ENCODE peak calls at places on chromosomes 16 and 17, in five cellular contexts. One of them, this sample, is unnamed.

GRCh38 chr16:57316390-57317017 is 32.0 kb upstream of the PLLP start:
- DNase-seq in AG09319: peak
- DNase-seq in uterus: peak
- DNase-seq in Peyer's patch: no peak
- DNase-seq in GM12878: no peak
- DNase-seq in this sample: no peak

GRCh38 chr16:31913668-31914067 is 40.1 kb downstream of the ZNF267 start:
- DNase-seq in AG09319: no peak
- DNase-seq in uterus: no peak
- DNase-seq in Peyer's patch: no peak
- DNase-seq in GM12878: no peak
- DNase-seq in this sample: no peak

GRCh38 chr17:80598813-80599545 is 54.3 kb downstream of the RPTOR start:
- DNase-seq in AG09319: no peak
- DNase-seq in uterus: no peak
- DNase-seq in Peyer's patch: no peak
- DNase-seq in GM12878: no peak
- DNase-seq in this sample: no peak

GRCh38 chr17:5419959-5420653 is at the start of gene RPAIN:
- DNase-seq in AG09319: peak
- DNase-seq in uterus: peak
- DNase-seq in Peyer's patch: peak
- DNase-seq in GM12878: no peak
- DNase-seq in this sample: peak

GRCh38 chr17:2172447-2172938 is 117.6 kb downstream of the HIC1 start:
- DNase-seq in AG09319: no peak
- DNase-seq in uterus: peak
- DNase-seq in Peyer's patch: no peak
- DNase-seq in GM12878: no peak
- DNase-seq in this sample: no peak

GRCh38 chr17:51029568-51030463 is 90.9 kb downstream of the SPAG9 start:
- DNase-seq in AG09319: no peak
- DNase-seq in uterus: no peak
- DNase-seq in Peyer's patch: no peak
- DNase-seq in GM12878: no peak
- DNase-seq in this sample: no peak

GRCh38 chr17:1050996-1051925 is 54.3 kb downstream of the TIMM22 start:
- DNase-seq in AG09319: no peak
- DNase-seq in uterus: no peak
- DNase-seq in Peyer's patch: no peak
- DNase-seq in GM12878: no peak
- DNase-seq in this sample: no peak

GRCh38 chr16:47732806-47733150 is 271.6 kb downstream of the PHKB start:
- DNase-seq in AG09319: peak
- DNase-seq in uterus: no peak
- DNase-seq in Peyer's patch: no peak
- DNase-seq in GM12878: no peak
- DNase-seq in this sample: no peak

GRCh38 chr17:8013731-8014557 is 11.5 kb downstream of the GUCY2D start:
- DNase-seq in AG09319: no peak
- DNase-seq in uterus: no peak
- DNase-seq in Peyer's patch: no peak
- DNase-seq in GM12878: no peak
- DNase-seq in this sample: no peak

GRCh38 chr16:81480856-81481821 is 36.5 kb downstream of the CMIP start:
- DNase-seq in AG09319: no peak
- DNase-seq in uterus: no peak
- DNase-seq in Peyer's patch: peak
- DNase-seq in GM12878: peak
- DNase-seq in this sample: no peak

GRCh38 chr16:85833540-85833914 is 34.0 kb downstream of the COX4I1 start:
- DNase-seq in AG09319: no peak
- DNase-seq in uterus: no peak
- DNase-seq in Peyer's patch: no peak
- DNase-seq in GM12878: no peak
- DNase-seq in this sample: no peak

GRCh38 chr16:3266873-3267537 is 10.6 kb upstream of the MEFV start:
- DNase-seq in AG09319: peak
- DNase-seq in uterus: no peak
- DNase-seq in Peyer's patch: no peak
- DNase-seq in GM12878: no peak
- DNase-seq in this sample: no peak

GRCh38 chr16:67966549-67967182 is 1.8 kb downstream of the SLC12A4 start:
- DNase-seq in AG09319: peak
- DNase-seq in uterus: no peak
- DNase-seq in Peyer's patch: no peak
- DNase-seq in GM12878: no peak
- DNase-seq in this sample: no peak

GRCh38 chr17:17952691-17953090 is 19.5 kb downstream of the TOM1L2 start:
- DNase-seq in AG09319: no peak
- DNase-seq in uterus: no peak
- DNase-seq in Peyer's patch: no peak
- DNase-seq in GM12878: no peak
- DNase-seq in this sample: no peak
- TF ChIP-seq CTCF in AG09319: no peak
- TF ChIP-seq CTCF in uterus: no peak
- TF ChIP-seq CTCF in Peyer's patch: no peak
- TF ChIP-seq CTCF in GM12878: no peak
- TF ChIP-seq CTCF in this sample: no peak

GRCh38 chr17:53032861-53033271 is 789.9 kb upstream of the KIF2B start:
- DNase-seq in AG09319: no peak
- DNase-seq in uterus: no peak
- DNase-seq in Peyer's patch: no peak
- DNase-seq in GM12878: no peak
- DNase-seq in this sample: no peak
- TF ChIP-seq CTCF in AG09319: no peak
- TF ChIP-seq CTCF in uterus: no peak
- TF ChIP-seq CTCF in Peyer's patch: no peak
- TF ChIP-seq CTCF in GM12878: no peak
- TF ChIP-seq CTCF in this sample: peak

DNA sequence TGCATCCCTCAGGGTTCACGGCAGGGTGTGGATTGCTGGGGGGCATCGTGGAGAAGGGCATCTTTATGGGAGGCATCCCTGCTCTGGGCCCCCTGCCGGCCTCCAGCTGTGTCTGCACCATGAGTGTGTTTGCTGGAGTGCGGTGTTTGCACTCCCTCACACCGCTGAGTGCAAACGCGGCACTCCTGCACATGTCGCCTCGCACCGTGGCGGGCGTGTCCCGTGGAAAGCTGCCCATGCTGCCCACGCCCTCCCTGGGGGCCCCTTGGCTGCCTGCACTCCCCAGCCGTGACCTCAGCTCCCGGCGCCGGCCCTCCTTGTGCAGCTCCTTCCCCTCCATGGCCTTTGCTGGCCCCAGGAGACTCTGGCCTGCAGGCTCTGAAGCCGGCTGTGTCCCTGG is 74.6 kb upstream of the ZNF750 start:
- DNase-seq in AG09319: no peak
- DNase-seq in uterus: no peak
- DNase-seq in Peyer's patch: no peak
- DNase-seq in GM12878: no peak
- DNase-seq in this sample: no peak
- TF ChIP-seq CTCF in AG09319: peak
- TF ChIP-seq CTCF in uterus: peak
- TF ChIP-seq CTCF in Peyer's patch: peak
- TF ChIP-seq CTCF in GM12878: peak
- TF ChIP-seq CTCF in this sample: no peak

GRCh38 chr17:49677134-49677932 is 564 bp downstream of the SPOP start:
- DNase-seq in AG09319: peak
- DNase-seq in uterus: peak
- DNase-seq in Peyer's patch: peak
- DNase-seq in GM12878: peak
- DNase-seq in this sample: peak
- TF ChIP-seq CTCF in AG09319: peak
- TF ChIP-seq CTCF in uterus: no peak
- TF ChIP-seq CTCF in Peyer's patch: no peak
- TF ChIP-seq CTCF in GM12878: no peak
- TF ChIP-seq CTCF in this sample: no peak

DNA sequence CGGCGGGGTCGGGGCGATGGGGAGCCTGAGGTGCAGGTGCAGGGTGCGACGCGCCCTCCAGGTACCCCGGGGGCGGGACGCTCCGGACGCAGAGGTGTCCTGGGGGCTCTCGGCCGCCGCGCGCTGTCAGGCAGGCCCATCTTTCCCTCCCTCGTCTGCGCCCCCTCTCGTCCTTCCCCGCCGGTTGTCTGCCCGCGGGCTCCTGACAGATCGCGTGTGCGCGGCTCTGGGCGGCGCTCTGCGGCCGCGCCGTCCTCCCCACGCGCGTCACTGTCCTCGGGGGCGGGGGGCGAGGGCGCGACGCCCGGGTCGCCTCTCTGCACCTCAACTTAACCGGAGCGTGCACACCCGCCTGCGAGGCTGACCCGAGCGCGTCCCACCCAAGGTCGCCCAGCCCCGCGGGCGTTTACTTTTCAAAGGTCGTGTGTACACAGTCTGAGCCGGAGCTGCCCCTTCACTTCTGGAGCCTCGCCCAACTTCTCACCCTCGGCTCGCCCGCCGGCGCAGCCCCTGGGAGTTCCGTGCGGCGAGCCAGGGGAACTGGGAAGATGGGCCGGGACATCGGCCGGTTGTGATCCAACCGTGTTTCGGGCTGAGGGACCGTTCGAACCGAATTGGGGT is 512 bp downstream of the AKAP1 start:
- DNase-seq in AG09319: no peak
- DNase-seq in uterus: peak
- DNase-seq in Peyer's patch: peak
- DNase-seq in GM12878: no peak
- DNase-seq in this sample: no peak
- TF ChIP-seq CTCF in AG09319: peak
- TF ChIP-seq CTCF in uterus: peak
- TF ChIP-seq CTCF in Peyer's patch: no peak
- TF ChIP-seq CTCF in GM12878: no peak
- TF ChIP-seq CTCF in this sample: peak

GRCh38 chr16:8907096-8907495 is 24.9 kb downstream of the LITAFD start:
- DNase-seq in AG09319: no peak
- DNase-seq in uterus: no peak
- DNase-seq in Peyer's patch: no peak
- DNase-seq in GM12878: no peak
- DNase-seq in this sample: no peak
- TF ChIP-seq CTCF in AG09319: no peak
- TF ChIP-seq CTCF in uterus: no peak
- TF ChIP-seq CTCF in Peyer's patch: no peak
- TF ChIP-seq CTCF in GM12878: no peak
- TF ChIP-seq CTCF in this sample: no peak

GRCh38 chr17:18042969-18043368 is 3.8 kb downstream of the GID4 start:
- DNase-seq in AG09319: no peak
- DNase-seq in uterus: no peak
- DNase-seq in Peyer's patch: no peak
- DNase-seq in GM12878: no peak
- DNase-seq in this sample: no peak

GRCh38 chr17:18044609-18045008 is 5.4 kb downstream of the GID4 start:
- DNase-seq in AG09319: no peak
- DNase-seq in uterus: no peak
- DNase-seq in Peyer's patch: no peak
- DNase-seq in GM12878: no peak
- DNase-seq in this sample: no peak

GRCh38 chr17:18041776-18042175 is 2.6 kb downstream of the GID4 start:
- DNase-seq in AG09319: peak
- DNase-seq in uterus: no peak
- DNase-seq in Peyer's patch: no peak
- DNase-seq in GM12878: no peak
- DNase-seq in this sample: no peak

GRCh38 chr17:18045691-18046090 is 6.5 kb downstream of the GID4 start:
- DNase-seq in AG09319: no peak
- DNase-seq in uterus: no peak
- DNase-seq in Peyer's patch: no peak
- DNase-seq in GM12878: no peak
- DNase-seq in this sample: no peak

GRCh38 chr17:18043491-18043890 is 4.3 kb downstream of the GID4 start:
- DNase-seq in AG09319: no peak
- DNase-seq in uterus: no peak
- DNase-seq in Peyer's patch: no peak
- DNase-seq in GM12878: no peak
- DNase-seq in this sample: no peak
- TF ChIP-seq CTCF in AG09319: peak
- TF ChIP-seq CTCF in uterus: no peak
- TF ChIP-seq CTCF in Peyer's patch: peak
- TF ChIP-seq CTCF in GM12878: peak
- TF ChIP-seq CTCF in this sample: peak

DNA sequence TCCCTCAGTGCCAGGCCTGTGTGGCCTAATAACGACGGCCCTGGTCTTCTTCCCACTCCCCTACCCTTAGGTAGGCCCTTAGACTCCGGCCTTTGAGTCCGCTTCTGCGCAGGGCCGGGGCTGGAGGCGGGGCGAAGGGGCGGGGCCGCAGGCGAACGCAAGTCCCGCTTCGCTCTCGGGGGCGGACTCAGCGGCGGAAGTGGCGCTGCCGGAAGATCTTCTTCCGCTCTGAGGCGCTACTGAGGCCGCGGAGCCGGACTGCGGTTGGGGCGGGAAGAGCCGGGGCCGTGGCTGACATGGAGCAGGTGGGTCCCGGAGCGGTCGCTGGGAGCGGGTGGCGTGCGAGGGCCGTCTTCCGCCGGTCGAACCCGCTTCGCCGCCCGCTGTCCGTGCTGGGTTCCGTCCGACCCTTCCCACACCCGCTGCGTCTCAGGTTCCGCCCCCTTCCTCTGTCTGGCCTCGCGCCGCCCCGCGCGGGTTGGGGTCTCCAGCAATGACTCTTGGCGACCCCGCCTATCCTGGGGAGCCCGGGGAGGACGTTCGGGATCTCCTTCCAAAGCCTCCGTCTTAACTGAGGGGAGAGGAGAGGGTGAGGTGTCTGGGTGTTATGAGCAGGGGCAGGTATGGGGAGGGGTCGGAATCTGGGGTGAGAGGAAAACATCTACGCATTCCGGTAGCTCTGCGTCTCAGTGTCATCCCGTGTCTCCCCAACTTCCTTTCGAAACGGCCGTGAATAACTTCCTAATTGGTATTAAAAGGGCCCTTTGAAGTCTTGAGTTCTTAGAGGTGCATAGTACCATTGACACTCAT is at the start of gene STARD3:
- DNase-seq in AG09319: peak
- DNase-seq in uterus: peak
- DNase-seq in Peyer's patch: peak
- DNase-seq in GM12878: no peak
- DNase-seq in this sample: peak
- TF ChIP-seq CTCF in AG09319: no peak
- TF ChIP-seq CTCF in uterus: peak
- TF ChIP-seq CTCF in Peyer's patch: peak
- TF ChIP-seq CTCF in GM12878: no peak
- TF ChIP-seq CTCF in this sample: no peak

This sample was measured in D721Med.